ENCODE peak calls at places on chromosomes 6 and 20, in nine cellular contexts. D is breast epithelium; S is osteocyte; M is mesothelial cell of epicardium; R is CD8-positive, alpha-beta T cell; Q is tibial artery; T is testis; V is cardiac fibroblast; E is astrocyte of the spinal cord. W is an unnamed sample.

GRCh38 chr6:41675992-41676391 is 37.7 kb downstream of the MDFI start:
- DNase-seq in D (no peak), S (no peak), M (no peak), R (no peak), Q (no peak), T (no peak), V (no peak), E (no peak), W (no peak)

GRCh38 chr6:56109149-56109548 is 138.2 kb downstream of the COL21A1 start:
- DNase-seq in D (no peak), S (no peak), M (no peak), R (no peak), Q (no peak), T (no peak), V (no peak), E (no peak), W (no peak)

GRCh38 chr6:119148102-119148824 is 69.8 kb upstream of the FAM184A start:
- DNase-seq in D (no peak), S (no peak), M (no peak), R (no peak), Q (peak; percentile 28), T (peak; percentile 40), V (peak; percentile 90), E (peak; percentile 90), W (peak; percentile 52)

GRCh38 chr6:37576336-37576737 is 76.6 kb upstream of the CCDC167 start:
- DNase-seq in D (no peak), S (no peak), M (no peak), R (no peak), Q (no peak), T (no peak), V (peak; percentile 71), E (peak; percentile 63), W (no peak)

GRCh38 chr20:4684837-4685413 is 36.8 kb upstream of the PRND start:
- DNase-seq in D (no peak), S (peak; percentile 53), M (no peak), R (no peak), Q (no peak), T (no peak), V (peak; percentile 70), E (peak; percentile 49), W (no peak)

GRCh38 chr6:140079328-140079727 is 704.9 kb upstream of the CITED2 start:
- DNase-seq in D (no peak), S (no peak), M (no peak), R (no peak), Q (no peak), T (peak; percentile 68), V (peak; percentile 87), E (no peak), W (no peak)

GRCh38 chr6:119978274-119978889 is 628.8 kb upstream of the MAN1A1 start:
- DNase-seq in D (no peak), S (no peak), M (no peak), R (no peak), Q (no peak), T (peak; percentile 40), V (peak; percentile 46), E (peak; percentile 49), W (peak; percentile 4)

GRCh38 chr6:14092301-14092700 is 25.3 kb upstream of the CD83 start:
- DNase-seq in D (no peak), S (no peak), M (no peak), R (no peak), Q (no peak), T (no peak), V (no peak), E (no peak), W (no peak)

GRCh38 chr6:116268589-116269293 is 11.0 kb downstream of the TSPYL1 start:
- DNase-seq in D (no peak), S (no peak), M (no peak), R (no peak), Q (no peak), T (no peak), V (peak; percentile 90), E (peak; percentile 84), W (peak; percentile 30)

GRCh38 chr20:56414842-56415765 is 3.0 kb downstream of the CASS4 start:
- DNase-seq in D (no peak), S (no peak), M (no peak), R (no peak), Q (no peak), T (no peak), V (peak; percentile 81), E (peak; percentile 37), W (no peak)

DNA sequence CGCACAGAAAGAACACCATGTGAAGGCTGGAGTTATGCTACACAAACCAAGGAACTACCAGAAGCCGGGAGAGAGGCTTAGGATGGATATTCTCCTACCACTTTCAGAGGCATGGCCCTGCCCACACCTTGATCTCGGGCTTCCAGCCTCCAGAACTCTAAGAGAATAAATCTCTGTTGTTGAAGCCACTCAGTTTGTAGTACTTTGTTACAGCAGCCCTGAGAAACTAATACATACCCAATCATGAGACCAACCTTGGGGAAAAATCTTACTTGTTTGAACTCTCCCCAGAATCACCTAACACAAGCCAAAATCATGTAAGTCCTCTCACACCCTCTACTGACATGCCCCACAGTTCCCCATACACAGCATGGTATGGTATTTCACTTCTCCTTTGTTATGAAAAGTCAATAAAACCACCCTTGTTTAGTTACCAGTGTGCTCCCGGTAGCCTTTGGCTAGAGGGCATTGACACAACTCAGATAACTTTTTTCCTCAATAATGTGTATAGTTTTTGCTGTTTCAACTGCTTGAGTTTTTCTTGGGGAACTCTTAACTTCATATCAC is 40.7 kb upstream of the SLC2A12 start:
- DNase-seq in D (no peak), S (no peak), M (no peak), R (no peak), Q (no peak), T (no peak), V (no peak), E (no peak), W (no peak)
- TF ChIP-seq CTCF in D (no peak), S (no peak), M (no peak), R (no peak), Q (no peak), T (no peak), V (no peak), E (no peak), W (no peak)

GRCh38 chr20:43681468-43681942 is 14.6 kb downstream of the MYBL2 start:
- DNase-seq in D (no peak), S (no peak), M (no peak), R (no peak), Q (no peak), T (no peak), V (no peak), E (no peak), W (peak; percentile 32)
- TF ChIP-seq CTCF in D (no peak), S (no peak), M (no peak), R (no peak), Q (no peak), T (peak; percentile 20), V (no peak), E (no peak), W (no peak)

DNA sequence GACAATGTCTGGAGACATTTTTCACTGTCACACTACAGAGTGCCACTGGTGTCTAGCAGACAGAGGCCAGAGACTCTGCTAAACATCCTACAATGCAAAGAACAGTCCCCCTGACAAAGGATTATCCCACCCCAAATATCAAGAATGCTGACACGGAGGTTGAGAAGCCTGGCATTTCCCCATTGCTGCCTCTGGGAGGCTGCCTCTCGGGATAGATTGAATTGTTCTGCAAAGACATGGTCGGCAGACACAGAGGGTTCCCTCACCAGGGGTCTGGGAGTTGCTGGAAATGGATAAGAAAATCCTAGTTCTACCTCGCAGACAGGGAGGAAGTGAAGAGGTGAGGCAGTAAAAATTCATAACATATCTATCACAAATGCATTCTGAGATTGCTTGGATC is 166.4 kb upstream of the AGPAT4 start:
- DNase-seq in D (no peak), S (no peak), M (no peak), R (no peak), Q (no peak), T (no peak), V (no peak), E (no peak), W (no peak)
- TF ChIP-seq CTCF in D (no peak), S (no peak), M (no peak), R (no peak), Q (no peak), T (no peak), V (no peak), E (no peak), W (no peak)

DNA sequence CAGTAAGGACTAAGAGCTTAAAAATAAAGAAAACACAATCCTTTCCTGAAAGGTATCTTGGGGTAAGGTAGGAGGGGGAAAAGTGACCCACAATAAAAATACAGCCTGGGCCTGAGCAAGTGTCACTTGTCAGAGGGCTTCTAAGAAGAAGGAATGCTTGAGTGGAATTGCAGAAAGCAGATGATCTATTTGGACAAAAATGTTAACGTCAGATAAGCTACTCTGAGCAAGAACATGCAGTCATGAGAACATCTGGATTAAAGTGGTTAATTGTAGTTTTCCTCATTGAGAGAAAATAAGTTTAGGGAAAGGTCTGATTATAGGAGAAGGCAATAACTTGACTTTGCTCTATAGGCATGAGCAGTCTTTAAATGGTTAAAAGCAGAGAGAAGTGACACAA is 581.9 kb downstream of the HTR1B start:
- DNase-seq in D (no peak), S (no peak), M (no peak), R (no peak), Q (no peak), T (no peak), V (peak; percentile 66), E (no peak), W (no peak)
- TF ChIP-seq CTCF in D (no peak), S (no peak), M (no peak), R (no peak), Q (no peak), T (no peak), V (no peak), E (no peak), W (no peak)

GRCh38 chr6:35564733-35565132 is 52.0 kb upstream of the TULP1 start:
- DNase-seq in D (no peak), S (no peak), M (no peak), R (no peak), Q (no peak), T (no peak), V (no peak), E (no peak), W (no peak)

GRCh38 chr6:35573495-35574110 is 60.9 kb upstream of the TULP1 start:
- DNase-seq in D (no peak), S (no peak), M (no peak), R (no peak), Q (no peak), T (no peak), V (no peak), E (no peak), W (no peak)

GRCh38 chr6:35566794-35567193 is 54.1 kb upstream of the TULP1 start:
- DNase-seq in D (no peak), S (no peak), M (no peak), R (no peak), Q (no peak), T (no peak), V (no peak), E (no peak), W (no peak)

GRCh38 chr6:35568967-35569606 is 56.4 kb upstream of the TULP1 start:
- DNase-seq in D (peak; percentile 58), S (no peak), M (no peak), R (peak; percentile 5), Q (peak; percentile 63), T (peak; percentile 46), V (peak; percentile 62), E (peak; percentile 24), W (peak; percentile 15)
- TF ChIP-seq CTCF in D (no peak), S (peak; percentile 48), M (no peak), R (no peak), Q (peak; percentile 27), T (peak; percentile 17), V (peak; percentile 66), E (peak; percentile 70), W (peak; percentile 25)

GRCh38 chr6:16793828-16794412 is 32.7 kb upstream of the ATXN1 start:
- DNase-seq in D (no peak), S (no peak), M (no peak), R (no peak), Q (no peak), T (no peak), V (no peak), E (no peak), W (no peak)
- TF ChIP-seq CTCF in D (no peak), S (peak; percentile 11), M (no peak), R (no peak), Q (no peak), T (peak; percentile 42), V (no peak), E (no peak), W (no peak)

W was measured in GM20000.